ENCODE peak calls at places on chromosomes 2 and 18, in nine cellular contexts. P, C, U, M, X, I, O, N and B are unnamed samples.
A peak's percentile ranks its signal among the peaks of the same experiment; 100 is the strongest.

GRCh38 chr2:113150258-113150601 is 22.8 kb downstream of the IL1RN start:
- DNase-seq in P (no peak), C (no peak), U (no peak), M (no peak), X (peak; percentile 23), I (no peak), O (no peak), N (no peak), B (no peak)

GRCh38 chr18:12308386-12309100 is 502 bp downstream of the TUBB6 start:
- DNase-seq in P (peak; percentile 94), C (no peak), U (peak; percentile 76), M (no peak), X (peak; percentile 77), I (peak; percentile 88), O (peak; percentile 99), N (peak; percentile 66), B (peak; percentile 87)

GRCh38 chr18:12092398-12093229 is 1.0 kb upstream of the ANKRD62 start:
- DNase-seq in P (no peak), C (peak; percentile 13), U (peak; percentile 65), M (peak; percentile 5), X (peak; percentile 61), I (no peak), O (no peak), N (peak; percentile 72), B (peak; percentile 72)

GRCh38 chr18:23857756-23858155 is 156.8 kb upstream of the TTC39C start:
- DNase-seq in P (no peak), C (no peak), U (no peak), M (no peak), X (no peak), I (peak; percentile 82), O (no peak), N (no peak), B (no peak)

GRCh38 chr2:74957886-74958276 is 562 bp upstream of the POLE4 start:
- DNase-seq in P (no peak), C (no peak), U (no peak), M (no peak), X (no peak), I (no peak), O (no peak), N (no peak), B (no peak)

GRCh38 chr18:63979409-63979908 is 9.6 kb downstream of the SERPINB8 start:
- DNase-seq in P (peak; percentile 76), C (peak; percentile 41), U (peak; percentile 64), M (no peak), X (peak; percentile 61), I (peak; percentile 70), O (peak; percentile 81), N (peak; percentile 56), B (peak; percentile 75)

GRCh38 chr2:167212054-167212648 is 323.9 kb downstream of the XIRP2 start:
- DNase-seq in P (peak; percentile 78), C (peak; percentile 10), U (peak; percentile 51), M (no peak), X (no peak), I (peak; percentile 66), O (peak; percentile 68), N (no peak), B (peak; percentile 72)

GRCh38 chr2:158914731-158915130 is 53.7 kb upstream of the TANC1 start:
- DNase-seq in P (no peak), C (no peak), U (no peak), M (no peak), X (no peak), I (no peak), O (peak; percentile 73), N (no peak), B (no peak)

GRCh38 chr18:23824235-23824634 is 135.0 kb downstream of the LAMA3 start:
- DNase-seq in P (no peak), C (no peak), U (no peak), M (no peak), X (no peak), I (peak; percentile 16), O (no peak), N (no peak), B (no peak)

GRCh38 chr2:17083902-17084301 is 418.3 kb upstream of the CYRIA start:
- DNase-seq in P (peak; percentile 66), C (no peak), U (peak; percentile 50), M (no peak), X (no peak), I (no peak), O (peak; percentile 38), N (no peak), B (no peak)

GRCh38 chr2:150549381-150549780 is 61.9 kb upstream of the RND3 start:
- DNase-seq in P (no peak), C (no peak), U (no peak), M (no peak), X (no peak), I (no peak), O (no peak), N (no peak), B (no peak)

GRCh38 chr2:150545931-150546330 is 58.5 kb upstream of the RND3 start:
- DNase-seq in P (no peak), C (no peak), U (no peak), M (no peak), X (no peak), I (no peak), O (no peak), N (no peak), B (no peak)

GRCh38 chr2:150552421-150552820 is 65.0 kb upstream of the RND3 start:
- DNase-seq in P (no peak), C (no peak), U (no peak), M (no peak), X (no peak), I (no peak), O (no peak), N (no peak), B (no peak)

GRCh38 chr2:150544731-150545130 is 57.3 kb upstream of the RND3 start:
- DNase-seq in P (no peak), C (no peak), U (no peak), M (no peak), X (no peak), I (no peak), O (no peak), N (no peak), B (no peak)

GRCh38 chr2:150548527-150548926 is 61.1 kb upstream of the RND3 start:
- DNase-seq in P (peak; percentile 37), C (peak; percentile 33), U (peak; percentile 30), M (no peak), X (no peak), I (peak; percentile 39), O (peak; percentile 39), N (peak; percentile 45), B (peak; percentile 61)
- H2AFZ ChIP-seq in P (no peak overlapping the region), C (no peak overlapping the region), U (no peak overlapping the region), M (no peak overlapping the region), X (no peak overlapping the region), I (no peak overlapping the region), O (no peak overlapping the region), N (no peak overlapping the region), B (no peak overlapping the region)

DNA sequence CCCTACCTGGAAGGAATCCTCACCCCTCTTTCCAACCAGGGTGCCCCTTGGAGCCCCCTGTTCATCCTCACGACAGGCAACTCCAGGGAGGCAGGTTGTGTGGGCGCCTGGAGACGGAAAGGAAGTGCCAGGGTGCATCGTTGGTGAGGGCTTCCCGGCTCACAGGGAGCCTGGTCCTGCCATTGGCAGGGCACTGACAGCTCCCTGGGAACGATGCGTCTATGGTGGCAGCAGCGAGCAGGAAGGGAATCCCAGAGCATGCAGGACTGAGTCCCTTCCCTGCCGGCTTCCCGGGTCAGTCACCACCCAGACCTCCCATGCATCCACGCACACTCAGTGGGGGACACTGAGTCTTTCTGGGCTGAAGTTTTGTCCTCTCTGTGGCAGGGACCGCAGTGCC is 117.6 kb downstream of the INHBB start:
- DNase-seq in P (no peak), C (no peak), U (no peak), M (no peak), X (no peak), I (no peak), O (no peak), N (no peak), B (peak; percentile 21)
- H2AFZ ChIP-seq in P (no peak overlapping the region), C (peak overlapping the region; percentile 58), U (no peak overlapping the region), M (no peak overlapping the region), X (no peak overlapping the region), I (peak overlapping the region; percentile 18), O (peak overlapping the region; percentile 49), N (no peak overlapping the region), B (no peak overlapping the region)

GRCh38 chr2:70124983-70125480 is 37.8 kb downstream of the PCBP1 start:
- DNase-seq in P (peak; percentile 51), C (no peak), U (peak; percentile 89), M (no peak), X (peak; percentile 75), I (peak; percentile 31), O (peak; percentile 75), N (peak; percentile 66), B (peak; percentile 81)

GRCh38 chr2:70123829-70124117 is 36.5 kb downstream of the PCBP1 start:
- DNase-seq in P (no peak), C (no peak), U (no peak), M (no peak), X (no peak), I (no peak), O (no peak), N (no peak), B (no peak)

GRCh38 chr2:70132244-70133126 is 45.2 kb downstream of the PCBP1 start:
- DNase-seq in P (peak; percentile 76), C (no peak), U (peak; percentile 44), M (no peak), X (no peak), I (peak; percentile 63), O (peak; percentile 82), N (no peak), B (no peak)

GRCh38 chr2:70125498-70125898 is 38.2 kb downstream of the PCBP1 start:
- DNase-seq in P (no peak), C (no peak), U (no peak), M (no peak), X (no peak), I (no peak), O (no peak), N (no peak), B (no peak)

DNA sequence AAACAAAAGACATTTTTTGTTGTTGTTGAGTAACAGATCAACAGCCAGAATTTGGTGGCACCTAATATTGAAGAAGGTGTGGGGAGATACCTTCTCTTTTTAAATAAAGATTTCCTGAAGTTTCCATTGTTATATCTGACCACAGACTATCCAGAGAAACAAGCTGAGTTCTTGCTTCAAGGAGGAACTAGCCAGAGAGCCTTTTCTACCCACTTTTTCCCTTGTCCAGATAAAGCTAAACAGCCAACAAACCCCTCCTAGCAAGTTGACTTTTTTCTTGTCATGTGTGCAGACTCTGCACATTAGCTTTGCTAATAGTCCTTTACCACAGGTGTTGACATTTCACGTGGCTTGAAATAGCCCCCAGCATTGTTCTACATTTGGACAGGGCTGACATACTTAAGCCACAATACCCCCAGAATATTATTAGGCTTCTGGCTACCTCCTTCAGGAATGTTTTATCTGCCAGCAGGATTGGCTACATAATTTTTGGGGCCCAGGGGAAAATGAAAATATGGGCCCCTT is 40.7 kb downstream of the PCBP1 start:
- DNase-seq in P (no peak), C (no peak), U (no peak), M (no peak), X (no peak), I (no peak), O (no peak), N (no peak), B (no peak)
- H2AFZ ChIP-seq in P (no peak overlapping the region), C (no peak overlapping the region), U (no peak overlapping the region), M (peak overlapping the region; percentile 45), X (no peak overlapping the region), I (no peak overlapping the region), O (no peak overlapping the region), N (no peak overlapping the region), B (no peak overlapping the region)

GRCh38 chr18:56650944-56651770 is at the start of gene WDR7:
- DNase-seq in P (peak; percentile 99), C (peak; percentile 97), U (peak; percentile 82), M (peak; percentile 91), X (peak; percentile 88), I (peak; percentile 98), O (peak; percentile 99), N (peak; percentile 98), B (peak; percentile 97)
- H2AFZ ChIP-seq in P (peak within 1 kb of the TSS; percentile 94), C (peak within 1 kb of the TSS; percentile 99), U (peak within 1 kb of the TSS; percentile 98), M (peak within 1 kb of the TSS; percentile 99), X (peak within 1 kb of the TSS; percentile 97), I (peak within 1 kb of the TSS; percentile 97), O (peak within 1 kb of the TSS; percentile 93), N (no peak within 1 kb of the TSS), B (peak within 1 kb of the TSS; percentile 93)